ENCODE peak calls at places on chromosomes 11 and 22, in ten cellular contexts. Y is A549, T is IMR-90, H is AG04450, C is gastrocnemius medialis, B is AG09309, E is cardiac muscle cell, R is heart right ventricle, W is dorsolateral prefrontal cortex, P is lower leg skin. K is an unnamed sample.

GRCh38 chr22:38078046-38078840 is 5.7 kb downstream of the SLC16A8 start:
- DNase-seq in Y (no peak), T (no peak), H (no peak), C (no peak), B (no peak), E (no peak), R (no peak), W (peak), P (no peak), K (no peak)

GRCh38 chr22:29202231-29203192 is 3.2 kb upstream of the EMID1 start:
- DNase-seq in Y (peak), T (peak), H (no peak), C (no peak), B (no peak), E (peak), R (peak), W (no peak), P (no peak), K (peak)

GRCh38 chr11:112516261-112516660 is 255.6 kb upstream of the PLET1 start:
- DNase-seq in Y (no peak), T (no peak), H (no peak), C (no peak), B (no peak), E (no peak), R (no peak), W (no peak), P (no peak), K (no peak)

GRCh38 chr11:71843858-71844257 is 10.9 kb downstream of the DEFB108B start:
- DNase-seq in Y (no peak), T (no peak), H (no peak), C (no peak), B (no peak), E (no peak), R (no peak), W (no peak), P (no peak), K (no peak)

GRCh38 chr22:25668437-25668836 is 73.6 kb upstream of the MYO18B start:
- DNase-seq in Y (peak), T (peak), H (no peak), C (no peak), B (peak), E (peak), R (no peak), W (no peak), P (no peak), K (peak)

GRCh38 chr11:76124905-76125566 is 81.3 kb downstream of the WNT11 start:
- DNase-seq in Y (no peak), T (no peak), H (no peak), C (no peak), B (no peak), E (no peak), R (no peak), W (no peak), P (no peak), K (no peak)

GRCh38 chr11:70462818-70463477 is 64.6 kb downstream of the CTTN start:
- DNase-seq in Y (no peak), T (no peak), H (no peak), C (no peak), B (no peak), E (no peak), R (no peak), W (no peak), P (no peak), K (no peak)

GRCh38 chr11:69010361-69010891 is 2.6 kb downstream of the MRGPRF start:
- DNase-seq in Y (no peak), T (peak), H (no peak), C (no peak), B (no peak), E (no peak), R (no peak), W (peak), P (no peak), K (no peak)

GRCh38 chr11:33383075-33383919 is 126.1 kb downstream of the HIPK3 start:
- DNase-seq in Y (no peak), T (no peak), H (no peak), C (no peak), B (no peak), E (no peak), R (no peak), W (no peak), P (no peak), K (no peak)

GRCh38 chr11:9385288-9385902 is 943 bp downstream of the IPO7 start:
- DNase-seq in Y (peak), T (no peak), H (no peak), C (no peak), B (no peak), E (no peak), R (no peak), W (no peak), P (no peak), K (no peak)
- H3K4me3 ChIP-seq in Y (peak), T (peak), H (peak), C (peak), B (peak), E (peak), R (peak), W (peak), P (peak), K (peak)

DNA sequence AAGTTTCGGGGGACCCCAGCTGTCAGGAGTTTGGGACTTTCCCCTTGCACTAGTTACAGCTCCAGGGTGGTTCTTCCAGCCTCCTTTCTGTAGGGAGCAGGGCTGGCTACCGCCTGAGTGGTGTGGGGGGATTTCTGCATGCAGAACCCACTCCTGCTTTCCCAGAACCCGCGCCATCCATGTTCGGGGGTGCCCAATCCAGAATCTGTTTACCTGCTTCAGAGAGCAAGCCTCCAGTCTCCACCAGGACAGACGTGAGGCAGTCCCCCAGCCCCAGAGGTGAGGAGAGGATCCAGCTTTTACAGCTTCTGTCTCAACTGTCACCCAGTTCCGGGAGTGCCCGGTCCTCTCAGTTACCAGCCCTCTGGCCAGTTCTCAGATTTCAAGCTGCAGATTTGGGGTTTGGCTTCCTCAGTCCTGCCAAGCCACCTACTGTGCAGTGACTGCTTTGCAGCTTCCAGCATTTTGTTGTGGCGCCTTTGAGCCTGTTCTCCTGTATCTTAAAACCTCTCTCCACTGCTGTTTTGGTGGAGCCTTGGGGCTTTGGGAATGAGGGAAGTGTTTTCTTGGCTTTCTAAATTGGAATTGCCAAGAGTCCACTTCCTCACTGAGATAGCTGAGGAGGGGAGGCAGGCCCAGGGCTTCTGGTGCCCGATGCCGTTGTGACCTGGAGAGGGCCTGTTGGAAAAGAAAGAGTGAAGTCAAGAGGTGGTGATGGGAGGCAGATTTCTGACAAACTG is 513.2 kb downstream of the TBC1D22A start:
- DNase-seq in Y (no peak), T (no peak), H (no peak), C (no peak), B (no peak), E (peak), R (no peak), W (no peak), P (no peak), K (peak)
- TF ChIP-seq CTCF in Y (no peak), T (no peak), H (peak), C (no peak), B (peak), E (peak), R (no peak), W (no peak), P (no peak), K (peak)

GRCh38 chr11:8261316-8261715 is 2.4 kb downstream of the LMO1 start:
- DNase-seq in Y (no peak), T (no peak), H (no peak), C (no peak), B (no peak), E (no peak), R (no peak), W (peak), P (peak), K (no peak)

GRCh38 chr11:8261921-8262551 is 1.6 kb downstream of the LMO1 start:
- DNase-seq in Y (no peak), T (no peak), H (no peak), C (no peak), B (no peak), E (no peak), R (no peak), W (peak), P (peak), K (no peak)

GRCh38 chr11:8262552-8263108 is 1.0 kb downstream of the LMO1 start:
- DNase-seq in Y (no peak), T (peak), H (peak), C (peak), B (no peak), E (peak), R (peak), W (peak), P (peak), K (peak)

GRCh38 chr11:8263769-8264410 is at the start of gene LMO1:
- DNase-seq in Y (peak), T (peak), H (peak), C (peak), B (peak), E (peak), R (peak), W (peak), P (peak), K (peak)

DNA sequence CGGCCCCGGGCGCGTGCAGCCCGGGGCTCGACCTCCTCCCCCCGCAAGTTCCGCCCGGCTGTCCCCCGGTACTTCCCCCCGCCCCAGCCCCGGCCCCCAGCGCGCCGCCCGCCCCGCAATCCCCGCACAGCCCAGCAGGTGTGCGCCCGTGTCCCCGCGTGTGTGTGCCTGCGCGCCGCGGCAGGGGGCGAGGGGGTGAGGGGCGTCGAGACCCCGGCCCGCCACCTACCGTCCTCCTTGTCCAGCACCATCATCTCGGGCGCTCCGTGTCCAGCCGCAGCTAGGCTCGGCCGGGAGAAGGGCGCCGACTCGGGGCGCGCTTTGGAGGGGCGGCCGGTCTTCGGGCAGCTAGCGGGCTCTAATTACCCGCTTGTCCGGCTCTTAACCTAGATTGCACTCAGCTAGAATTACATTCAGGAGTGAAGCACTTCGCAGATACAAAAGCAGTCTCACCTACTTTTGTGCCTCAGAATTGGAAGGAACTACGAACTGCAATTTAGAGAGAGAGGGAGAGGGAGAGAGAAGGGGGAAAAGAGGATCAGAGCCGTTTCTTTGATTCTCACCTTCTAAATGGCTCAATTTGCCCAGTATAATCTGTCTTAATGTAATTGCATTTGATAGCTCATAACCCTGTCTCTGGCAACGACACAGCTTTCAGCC is 439 bp downstream of the LMO1 start:
- DNase-seq in Y (no peak), T (no peak), H (no peak), C (no peak), B (no peak), E (no peak), R (no peak), W (peak), P (peak), K (no peak)
- H3K4me3 ChIP-seq in Y (peak), T (peak), H (peak), C (peak), B (no peak), E (peak), R (peak), W (peak), P (no peak), K (no peak)

GRCh38 chr22:45159652-45160462 is 3.9 kb upstream of the NUP50 start:
- DNase-seq in Y (peak), T (peak), H (no peak), C (no peak), B (no peak), E (peak), R (no peak), W (no peak), P (no peak), K (peak)
- TF ChIP-seq CTCF in Y (no peak), T (peak), H (peak), C (no peak), B (no peak), E (no peak), R (no peak), W (no peak), P (no peak), K (peak)

DNA sequence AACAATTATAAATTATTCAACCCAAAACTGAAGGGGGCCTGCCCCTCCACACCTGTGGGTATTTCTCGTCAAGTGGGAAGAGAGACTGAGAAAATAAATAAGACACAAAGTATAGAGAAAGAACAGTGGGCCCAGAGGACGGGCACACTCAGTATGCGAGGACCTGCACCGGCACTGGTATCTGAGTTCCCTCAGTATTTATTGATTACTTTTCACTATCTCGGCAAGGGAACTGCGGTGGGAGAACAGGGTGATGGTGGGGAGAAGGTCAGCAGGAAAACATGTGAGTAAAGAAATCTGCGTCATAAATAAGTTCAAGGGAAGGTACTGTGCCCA is 3.2 kb downstream of the C11orf54 start:
- DNase-seq in Y (no peak), T (no peak), H (no peak), C (no peak), B (no peak), E (no peak), R (no peak), W (no peak), P (no peak), K (no peak)
- H3K4me3 ChIP-seq in Y (peak), T (no peak), H (no peak), C (peak), B (no peak), E (no peak), R (no peak), W (peak), P (no peak), K (no peak)